ENCODE peak calls at places on chromosome 21, in seven cellular contexts. One of them, this sample, is unnamed.

GRCh38 chr21:38956791-38957571 is 151.3 kb downstream of the ETS2 start:
- DNase-seq in T-helper 2 cell: no peak
- DNase-seq in naive B cell: no peak
- DNase-seq in thoracic aorta: no peak
- DNase-seq in progenitor cell of endocrine pancreas: no peak
- DNase-seq in germinal center: no peak
- DNase-seq in hippocampal formation: no peak
- DNase-seq in this sample: no peak

GRCh38 chr21:27569091-27569490 is 602.2 kb upstream of the ADAMTS5 start:
- DNase-seq in T-helper 2 cell: no peak
- DNase-seq in naive B cell: no peak
- DNase-seq in thoracic aorta: no peak
- DNase-seq in progenitor cell of endocrine pancreas: no peak
- DNase-seq in germinal center: no peak
- DNase-seq in hippocampal formation: no peak
- DNase-seq in this sample: no peak

GRCh38 chr21:40243676-40244075 is 376.4 kb downstream of the PCP4 start:
- DNase-seq in T-helper 2 cell: no peak
- DNase-seq in naive B cell: no peak
- DNase-seq in thoracic aorta: no peak
- DNase-seq in progenitor cell of endocrine pancreas: no peak
- DNase-seq in germinal center: no peak
- DNase-seq in hippocampal formation: no peak
- DNase-seq in this sample: no peak

GRCh38 chr21:44709426-44710293 is 1.7 kb downstream of the TSPEAR start:
- DNase-seq in T-helper 2 cell: no peak
- DNase-seq in naive B cell: no peak
- DNase-seq in thoracic aorta: no peak
- DNase-seq in progenitor cell of endocrine pancreas: no peak
- DNase-seq in germinal center: no peak
- DNase-seq in hippocampal formation: no peak
- DNase-seq in this sample: no peak

GRCh38 chr21:25573409-25574206 is 33.7 kb downstream of the MRPL39 start:
- DNase-seq in T-helper 2 cell: peak
- DNase-seq in naive B cell: peak
- DNase-seq in thoracic aorta: no peak
- DNase-seq in progenitor cell of endocrine pancreas: no peak
- DNase-seq in germinal center: no peak
- DNase-seq in hippocampal formation: peak
- DNase-seq in this sample: peak

GRCh38 chr21:35737899-35738341 is 322.4 kb downstream of the SETD4 start:
- DNase-seq in T-helper 2 cell: no peak
- DNase-seq in naive B cell: no peak
- DNase-seq in thoracic aorta: no peak
- DNase-seq in progenitor cell of endocrine pancreas: no peak
- DNase-seq in germinal center: no peak
- DNase-seq in hippocampal formation: no peak
- DNase-seq in this sample: no peak

GRCh38 chr21:36835383-36835795 is 131.1 kb downstream of the HLCS start:
- DNase-seq in T-helper 2 cell: no peak
- DNase-seq in naive B cell: no peak
- DNase-seq in thoracic aorta: no peak
- DNase-seq in progenitor cell of endocrine pancreas: no peak
- DNase-seq in germinal center: no peak
- DNase-seq in hippocampal formation: no peak
- DNase-seq in this sample: no peak

GRCh38 chr21:26597023-26597422 is 23.9 kb upstream of the CYYR1 start:
- DNase-seq in T-helper 2 cell: no peak
- DNase-seq in naive B cell: no peak
- DNase-seq in thoracic aorta: no peak
- DNase-seq in progenitor cell of endocrine pancreas: no peak
- DNase-seq in germinal center: no peak
- DNase-seq in hippocampal formation: no peak
- DNase-seq in this sample: no peak

GRCh38 chr21:46159841-46160562 is 4.6 kb upstream of the FTCD start:
- DNase-seq in T-helper 2 cell: no peak
- DNase-seq in naive B cell: no peak
- DNase-seq in thoracic aorta: no peak
- DNase-seq in progenitor cell of endocrine pancreas: no peak
- DNase-seq in germinal center: no peak
- DNase-seq in hippocampal formation: no peak
- DNase-seq in this sample: no peak

GRCh38 chr21:38561205-38561604 is 62.9 kb upstream of the ERG start:
- DNase-seq in T-helper 2 cell: no peak
- DNase-seq in naive B cell: no peak
- DNase-seq in thoracic aorta: no peak
- DNase-seq in progenitor cell of endocrine pancreas: no peak
- DNase-seq in germinal center: no peak
- DNase-seq in hippocampal formation: no peak
- DNase-seq in this sample: no peak

GRCh38 chr21:38297193-38297592 is 40.4 kb downstream of the KCNJ15 start:
- DNase-seq in T-helper 2 cell: no peak
- DNase-seq in naive B cell: no peak
- DNase-seq in thoracic aorta: no peak
- DNase-seq in progenitor cell of endocrine pancreas: no peak
- DNase-seq in germinal center: no peak
- DNase-seq in hippocampal formation: no peak
- DNase-seq in this sample: no peak

This sample was measured in hepatic stellate cell.